ENCODE peak calls at places on chromosomes 2 and 18, in five cellular contexts. X, I, F, Q and P are unnamed samples.

GRCh38 chr2:57597940-57598339 is 448.7 kb upstream of the VRK2 start:
- DNase-seq in I (no peak), X (no peak), F (no peak), Q (no peak), P (no peak)

GRCh38 chr2:71001592-71002570 is 7.2 kb upstream of the TEX261 start:
- DNase-seq in Q (no peak), F (no peak), X (no peak), I (no peak), P (no peak)

GRCh38 chr2:147026261-147026660 is 818.6 kb upstream of the ACVR2A start:
- DNase-seq in X (no peak), I (no peak), Q (no peak), F (no peak), P (no peak)

GRCh38 chr2:110149330-110150220 is 34.0 kb upstream of the MALL start:
- DNase-seq in X (peak), Q (peak), I (peak), F (no peak), P (peak)

GRCh38 chr2:164542584-164543021 is 78.7 kb downstream of the GRB14 start:
- DNase-seq in I (no peak), Q (peak), X (no peak), F (no peak), P (no peak)

GRCh38 chr2:64608867-64609228 is 44.9 kb downstream of the SERTAD2 start:
- DNase-seq in I (no peak), F (no peak), Q (no peak), X (no peak), P (no peak)

GRCh38 chr2:28465148-28465885 is 30.5 kb upstream of the PLB1 start:
- DNase-seq in Q (no peak), F (no peak), I (no peak), X (no peak), P (no peak)

GRCh38 chr18:10067670-10068659 is 154.1 kb downstream of the VAPA start:
- DNase-seq in I (no peak), X (no peak), Q (no peak), F (no peak), P (no peak)

GRCh38 chr2:68857855-68858456 is 13.2 kb downstream of the BMP10 start:
- DNase-seq in F (no peak), X (no peak), I (no peak), Q (no peak), P (no peak)

GRCh38 chr18:74990563-74991081 is 218.3 kb downstream of the PTGR3 start:
- DNase-seq in Q (no peak), I (no peak), F (no peak), X (no peak), P (no peak)

GRCh38 chr2:144682248-144682647 is 162.3 kb upstream of the ZEB2 start:
- DNase-seq in F (no peak), I (no peak), X (no peak), Q (no peak), P (no peak)

GRCh38 chr2:145760781-145761649 is 1241.1 kb upstream of the ZEB2 start:
- DNase-seq in F (no peak), Q (peak), X (no peak), I (no peak), P (no peak)

GRCh38 chr2:64675860-64676259 is 22.1 kb upstream of the SERTAD2 start:
- DNase-seq in X (no peak), F (no peak), Q (peak), I (peak), P (no peak)